ENCODE peak calls at places on chromosomes 16 and 17, in nine cellular contexts. B is HEK293T; G is posterior vena cava; F is foreskin melanocyte; D is HTR-8/SVneo; S is heart left ventricle; P is stimulated activated naive B cell treated with anti-CD40 and anti-IgM and Interleukin-4, amounts not matched to agents 10 μg/mL and 1 μg/mL and 100 μg/mL, for 72 hours; J is cardiac fibroblast; N is T-helper 1 cell. U is an unnamed sample.

GRCh38 chr17:35841505-35841904 is 27.2 kb downstream of the HEATR9 start:
- DNase-seq in B (no peak), G (no peak), F (no peak), D (no peak), S (no peak), P (no peak), J (peak; percentile 35), N (no peak), U (no peak)

GRCh38 chr17:83062818-83063671 is 16.4 kb upstream of the METRNL start:
- DNase-seq in B (no peak), G (peak; percentile 74), F (no peak), D (no peak), S (no peak), P (no peak), J (no peak), N (no peak), U (no peak)

GRCh38 chr16:69166946-69167930 is 19.7 kb upstream of the SNTB2 start:
- DNase-seq in B (no peak), G (no peak), F (peak; percentile 50), D (no peak), S (no peak), P (no peak), J (no peak), N (no peak), U (no peak)

GRCh38 chr16:9610727-9611126 is 519.3 kb downstream of the HAPSTR1 start:
- DNase-seq in B (no peak), G (no peak), F (peak; percentile 49), D (no peak), S (no peak), P (no peak), J (no peak), N (no peak), U (no peak)

GRCh38 chr17:32854177-32854576 is 22.7 kb downstream of the MYO1D start:
- DNase-seq in B (no peak), G (no peak), F (no peak), D (no peak), S (no peak), P (no peak), J (no peak), N (no peak), U (no peak)

GRCh38 chr17:1820518-1821252 is 9.0 kb downstream of the SMYD4 start:
- DNase-seq in B (no peak), G (no peak), F (no peak), D (no peak), S (no peak), P (no peak), J (no peak), N (no peak), U (no peak)

GRCh38 chr16:19884611-19885455 is at the start of gene GPRC5B:
- DNase-seq in B (peak; percentile 77), G (no peak), F (peak; percentile 29), D (peak; percentile 55), S (peak; percentile 51), P (no peak), J (peak; percentile 66), N (peak; percentile 22), U (no peak)

GRCh38 chr16:54980821-54981220 is 50.2 kb downstream of the IRX5 start:
- DNase-seq in B (no peak), G (no peak), F (no peak), D (no peak), S (no peak), P (no peak), J (no peak), N (no peak), U (no peak)

GRCh38 chr16:85015481-85016177 is 4.3 kb upstream of the ZDHHC7 start:
- DNase-seq in B (no peak), G (no peak), F (peak; percentile 83), D (no peak), S (no peak), P (no peak), J (no peak), N (no peak), U (no peak)

GRCh38 chr17:59267776-59268175 is 47.5 kb downstream of the GDPD1 start:
- DNase-seq in B (no peak), G (no peak), F (no peak), D (no peak), S (no peak), P (no peak), J (no peak), N (no peak), U (no peak)

GRCh38 chr17:40309031-40309937 is at the start of gene RARA:
- DNase-seq in B (no peak), G (no peak), F (no peak), D (no peak), S (no peak), P (no peak), J (no peak), N (no peak), U (peak; percentile 29)

GRCh38 chr16:67268136-67268579 is 11.2 kb upstream of the PLEKHG4 start:
- DNase-seq in B (no peak), G (peak; percentile 92), F (no peak), D (peak; percentile 62), S (peak; percentile 64), P (no peak), J (peak; percentile 97), N (no peak), U (no peak)

GRCh38 chr16:74296120-74296464 is 522 bp upstream of the PSMD7 start:
- DNase-seq in B (no peak), G (no peak), F (no peak), D (peak; percentile 23), S (no peak), P (no peak), J (no peak), N (no peak), U (peak; percentile 71)

GRCh38 chr17:21353326-21354010 is 22.7 kb upstream of the KCNJ12 start:
- DNase-seq in B (no peak), G (peak; percentile 76), F (no peak), D (no peak), S (no peak), P (no peak), J (peak; percentile 80), N (no peak), U (no peak)

GRCh38 chr17:45149669-45150603 is 1.7 kb downstream of the HEXIM1 start:
- DNase-seq in B (no peak), G (peak; percentile 93), F (peak; percentile 46), D (no peak), S (peak; percentile 76), P (no peak), J (peak; percentile 70), N (no peak), U (peak; percentile 42)

GRCh38 chr17:9389116-9389515 is 186.5 kb downstream of the STX8 start:
- DNase-seq in B (no peak), G (no peak), F (no peak), D (peak; percentile 66), S (no peak), P (peak; percentile 42), J (peak; percentile 60), N (no peak), U (no peak)

GRCh38 chr17:50807014-50807413 is 28.4 kb upstream of the WFIKKN2 start:
- DNase-seq in B (no peak), G (no peak), F (no peak), D (no peak), S (no peak), P (no peak), J (peak; percentile 38), N (no peak), U (no peak)

GRCh38 chr17:688100-688989 is 26.3 kb downstream of the VPS53 start:
- DNase-seq in B (no peak), G (no peak), F (peak; percentile 29), D (no peak), S (no peak), P (no peak), J (peak; percentile 62), N (no peak), U (no peak)

GRCh38 chr17:78250891-78251772 is 19.7 kb downstream of the TMEM235 start:
- DNase-seq in B (peak; percentile 95), G (peak; percentile 96), F (peak; percentile 50), D (peak; percentile 92), S (peak; percentile 86), P (peak; percentile 80), J (peak; percentile 92), N (peak; percentile 73), U (peak; percentile 77)

GRCh38 chr16:82146957-82147356 is 23.1 kb downstream of the MPHOSPH6 start:
- DNase-seq in B (no peak), G (no peak), F (peak; percentile 94), D (no peak), S (no peak), P (no peak), J (no peak), N (no peak), U (no peak)